ENCODE peak calls at places on chromosome 15, in eight cellular contexts. G, B, H, O, C, Y, K and F are unnamed samples.

GRCh38 chr15:97521894-97522293 is 438.6 kb upstream of the ARRDC4 start:
- DNase-seq in O (no peak), C (no peak), Y (peak; percentile 60), H (no peak), G (no peak), K (peak; percentile 12), B (no peak), F (no peak)

GRCh38 chr15:44882499-44882968 is 74.0 kb upstream of the TERB2 start:
- DNase-seq in G (no peak), B (no peak), Y (no peak), K (no peak), C (peak; percentile 2), H (no peak), O (no peak), F (peak; percentile 43)

GRCh38 chr15:44541282-44541958 is 4.5 kb downstream of the EIF3J start:
- DNase-seq in C (peak; percentile 86), Y (peak; percentile 88), G (peak; percentile 71), H (no peak), O (no peak), K (peak; percentile 84), B (no peak), F (no peak)

GRCh38 chr15:74300057-74300620 is 64.0 kb downstream of the CCDC33 start:
- DNase-seq in Y (no peak), K (no peak), C (no peak), B (no peak), H (no peak), O (no peak), G (no peak), F (no peak)

GRCh38 chr15:33234019-33234418 is 39.5 kb upstream of the FMN1 start:
- DNase-seq in K (peak; percentile 71), H (no peak), B (no peak), C (peak; percentile 46), Y (peak; percentile 49), O (peak; percentile 51), G (peak; percentile 72), F (peak; percentile 18)

GRCh38 chr15:95016511-95017219 is 785.3 kb downstream of the MCTP2 start:
- DNase-seq in B (no peak), G (no peak), C (peak; percentile 83), K (no peak), H (no peak), Y (no peak), O (no peak), F (no peak)

GRCh38 chr15:23422946-23423708 is 23.9 kb downstream of the GOLGA6L2 start:
- DNase-seq in C (no peak), K (no peak), B (no peak), Y (peak; percentile 1), O (no peak), G (no peak), H (no peak), F (no peak)

GRCh38 chr15:78090422-78090821 is 1.9 kb upstream of the SH2D7 start:
- DNase-seq in B (no peak), H (no peak), G (no peak), Y (no peak), O (no peak), K (no peak), C (no peak), F (no peak)

GRCh38 chr15:58491151-58491473 is 59.3 kb downstream of the LIPC start:
- DNase-seq in Y (no peak), K (no peak), O (no peak), B (no peak), H (no peak), G (no peak), C (no peak), F (no peak)

GRCh38 chr15:47786371-47786770 is 69.1 kb downstream of the SEMA6D start:
- DNase-seq in Y (no peak), O (no peak), H (no peak), B (no peak), G (no peak), K (no peak), C (peak; percentile 73), F (no peak)

GRCh38 chr15:40506964-40507571 is 36.3 kb downstream of the CHST14 start:
- DNase-seq in K (peak; percentile 73), O (peak; percentile 46), B (peak; percentile 41), G (peak; percentile 57), C (peak; percentile 76), H (peak; percentile 79), Y (peak; percentile 82), F (peak; percentile 78)

GRCh38 chr15:31340591-31340990 is 14.0 kb downstream of the KLF13 start:
- DNase-seq in B (no peak), O (no peak), H (no peak), Y (no peak), C (no peak), G (no peak), K (no peak), F (no peak)

GRCh38 chr15:77468896-77469295 is 48.2 kb downstream of the HMG20A start:
- DNase-seq in K (no peak), G (no peak), B (no peak), C (no peak), H (no peak), Y (no peak), O (no peak), F (no peak)

GRCh38 chr15:83845230-83845629 is 191.3 kb downstream of the ADAMTSL3 start:
- DNase-seq in G (peak; percentile 71), K (peak; percentile 25), Y (peak; percentile 95), B (peak; percentile 57), O (no peak), H (no peak), C (peak; percentile 96), F (no peak)

GRCh38 chr15:34618073-34618472 is 34.6 kb upstream of the GOLGA8B start:
- DNase-seq in H (no peak), C (no peak), G (no peak), Y (no peak), O (no peak), B (no peak), K (no peak), F (no peak)

GRCh38 chr15:58182460-58183163 is 44.4 kb downstream of the AQP9 start:
- DNase-seq in H (no peak), O (peak; percentile 14), G (no peak), K (peak; percentile 31), B (no peak), Y (peak; percentile 73), C (peak; percentile 50), F (peak; percentile 45)

GRCh38 chr15:24054547-24055245 is 367.6 kb upstream of the NDN start:
- DNase-seq in G (no peak), H (no peak), O (no peak), B (no peak), Y (no peak), K (peak; percentile 8), C (no peak), F (no peak)

GRCh38 chr15:77525411-77525811 is 104.7 kb downstream of the HMG20A start:
- DNase-seq in O (no peak), H (no peak), B (no peak), G (no peak), C (no peak), K (no peak), Y (no peak), F (no peak)

GRCh38 chr15:58805095-58805494 is 34.0 kb downstream of the MINDY2 start:
- DNase-seq in C (peak; percentile 53), H (no peak), K (no peak), G (no peak), Y (peak; percentile 41), O (no peak), B (no peak), F (no peak)

GRCh38 chr15:69991493-69991892 is 106.2 kb downstream of the TLE3 start:
- DNase-seq in G (no peak), K (no peak), Y (no peak), B (no peak), C (no peak), O (no peak), H (no peak), F (no peak)

GRCh38 chr15:56051700-56052099 is 58.3 kb upstream of the NEDD4 start:
- DNase-seq in B (no peak), G (no peak), K (no peak), Y (no peak), O (no peak), C (no peak), H (no peak), F (no peak)

GRCh38 chr15:76164602-76165001 is 104.8 kb downstream of the TMEM266 start:
- DNase-seq in B (no peak), C (no peak), Y (no peak), G (no peak), K (no peak), H (no peak), O (no peak), F (no peak)

DNA sequence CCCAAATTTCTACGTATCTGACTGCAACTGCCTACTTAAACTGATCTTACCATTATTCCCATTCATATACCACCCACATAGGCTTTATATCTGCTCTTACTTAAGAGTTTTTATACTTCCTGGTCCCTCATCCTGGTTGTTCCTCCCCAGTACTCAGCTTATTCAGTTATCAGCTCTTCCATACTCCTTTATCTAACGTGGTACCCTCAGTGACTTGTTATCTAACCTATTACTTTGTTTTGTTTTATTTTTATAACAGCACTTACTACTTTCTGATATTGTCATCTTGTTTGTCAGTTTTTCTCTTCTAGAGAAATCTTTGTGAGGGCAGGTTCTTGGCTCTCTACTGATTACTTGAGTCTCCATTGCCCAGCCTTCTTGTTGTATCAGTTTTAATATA is 100.6 kb downstream of the ZNF609 start:
- DNase-seq in Y (no peak), C (no peak), K (no peak), G (no peak), B (no peak), O (no peak), H (no peak), F (no peak)
- TF ChIP-seq CTCF in Y (no peak), C (no peak), K (no peak), G (no peak), B (no peak), O (no peak), H (no peak), F (no peak)

GRCh38 chr15:41899854-41900442 is 6.1 kb upstream of the SPTBN5 start:
- DNase-seq in B (no peak), K (no peak), G (no peak), O (no peak), C (no peak), Y (no peak), H (no peak), F (no peak)
- TF ChIP-seq CTCF in B (no peak), K (no peak), G (no peak), O (no peak), C (no peak), Y (no peak), H (no peak), F (no peak)

DNA sequence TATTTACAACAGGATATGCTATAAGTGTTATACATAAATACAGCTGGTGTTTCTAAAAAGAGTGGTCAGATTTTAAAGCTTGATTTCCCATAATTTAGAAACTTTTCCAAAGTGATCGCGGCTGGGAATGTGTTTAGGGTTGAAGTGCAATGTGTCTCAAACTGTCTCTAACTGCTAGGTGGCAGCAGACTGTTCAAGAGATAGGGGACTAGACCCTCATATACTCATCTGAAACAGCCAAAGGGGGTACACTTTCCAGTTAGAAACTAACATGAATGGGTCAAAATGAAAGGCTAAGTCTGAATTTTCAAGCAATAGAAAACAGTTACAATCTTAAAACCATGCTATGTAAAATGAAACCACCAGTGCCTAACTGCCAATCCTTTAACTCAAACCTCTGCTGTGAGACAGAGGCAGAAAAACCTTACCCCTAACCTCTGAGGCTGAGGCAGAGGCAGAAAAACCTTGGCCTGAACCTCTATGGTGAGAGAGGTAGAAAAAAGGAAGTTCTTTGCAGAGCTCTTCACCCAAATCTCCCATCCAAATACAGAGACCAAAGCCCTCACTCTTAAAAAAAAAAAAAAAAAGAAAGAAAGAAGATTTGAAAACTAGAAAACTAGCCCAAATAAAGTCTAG is 595.9 kb downstream of the NTRK3 start:
- DNase-seq in C (peak; percentile 8), G (no peak), K (no peak), Y (no peak), H (no peak), O (no peak), B (no peak), F (no peak)
- TF ChIP-seq CTCF in C (peak; percentile 27), G (no peak), K (peak; percentile 9), Y (no peak), H (no peak), O (no peak), B (no peak), F (no peak)

GRCh38 chr15:66707310-66708160 is 5.5 kb downstream of the SMAD6 start:
- DNase-seq in C (peak; percentile 61), H (no peak), K (peak; percentile 55), O (no peak), B (no peak), G (no peak), Y (peak; percentile 61), F (no peak)
- TF ChIP-seq CTCF in C (peak; percentile 30), H (no peak), K (peak; percentile 46), O (no peak), B (no peak), G (peak; percentile 25), Y (peak; percentile 25), F (no peak)